ENCODE peak calls at places on chromosomes 11 and 22, in ten cellular contexts. H is K562, Z is SK-N-SH, R is cardiac muscle cell, T is hepatocyte, V is aorta, D is AG04450, C is dorsolateral prefrontal cortex, W is PC-3, I is HAP-1. E is an unnamed sample.

GRCh38 chr22:45201678-45202332 is 38.1 kb downstream of the NUP50 start:
- DNase-seq in H (no peak), Z (no peak), R (no peak), T (no peak), V (no peak), D (peak; percentile 99), C (no peak), W (peak; percentile 89), I (no peak), E (no peak)

GRCh38 chr22:29882716-29883044 is 294 bp upstream of the MTMR3 start:
- DNase-seq in H (no peak), Z (no peak), R (no peak), T (no peak), V (no peak), D (no peak), C (no peak), W (no peak), I (no peak), E (no peak)

GRCh38 chr11:46247664-46248063 is 29.8 kb upstream of the CREB3L1 start:
- DNase-seq in H (no peak), Z (no peak), R (peak; percentile 42), T (peak; percentile 78), V (no peak), D (no peak), C (no peak), W (peak; percentile 77), I (no peak), E (peak; percentile 73)

GRCh38 chr22:27752771-27753170 is 48.8 kb downstream of the MN1 start:
- DNase-seq in H (no peak), Z (no peak), R (no peak), T (peak; percentile 34), V (peak; percentile 85), D (no peak), C (no peak), W (peak; percentile 39), I (no peak), E (no peak)

GRCh38 chr11:32034149-32034548 is 56.7 kb upstream of the RCN1 start:
- DNase-seq in H (no peak), Z (no peak), R (no peak), T (no peak), V (no peak), D (peak; percentile 79), C (no peak), W (no peak), I (no peak), E (no peak)

GRCh38 chr11:10355257-10355661 is 50.4 kb downstream of the ADM start:
- DNase-seq in H (no peak), Z (no peak), R (no peak), T (no peak), V (no peak), D (no peak), C (no peak), W (no peak), I (no peak), E (no peak)

GRCh38 chr11:46719048-46719542 is at the start of gene F2:
- DNase-seq in H (no peak), Z (no peak), R (no peak), T (peak; percentile 34), V (no peak), D (no peak), C (no peak), W (no peak), I (no peak), E (no peak)

GRCh38 chr22:41910050-41910598 is 4.8 kb downstream of the SHISA8 start:
- DNase-seq in H (no peak), Z (peak; percentile 73), R (peak; percentile 60), T (no peak), V (no peak), D (no peak), C (no peak), W (no peak), I (no peak), E (no peak)

DNA sequence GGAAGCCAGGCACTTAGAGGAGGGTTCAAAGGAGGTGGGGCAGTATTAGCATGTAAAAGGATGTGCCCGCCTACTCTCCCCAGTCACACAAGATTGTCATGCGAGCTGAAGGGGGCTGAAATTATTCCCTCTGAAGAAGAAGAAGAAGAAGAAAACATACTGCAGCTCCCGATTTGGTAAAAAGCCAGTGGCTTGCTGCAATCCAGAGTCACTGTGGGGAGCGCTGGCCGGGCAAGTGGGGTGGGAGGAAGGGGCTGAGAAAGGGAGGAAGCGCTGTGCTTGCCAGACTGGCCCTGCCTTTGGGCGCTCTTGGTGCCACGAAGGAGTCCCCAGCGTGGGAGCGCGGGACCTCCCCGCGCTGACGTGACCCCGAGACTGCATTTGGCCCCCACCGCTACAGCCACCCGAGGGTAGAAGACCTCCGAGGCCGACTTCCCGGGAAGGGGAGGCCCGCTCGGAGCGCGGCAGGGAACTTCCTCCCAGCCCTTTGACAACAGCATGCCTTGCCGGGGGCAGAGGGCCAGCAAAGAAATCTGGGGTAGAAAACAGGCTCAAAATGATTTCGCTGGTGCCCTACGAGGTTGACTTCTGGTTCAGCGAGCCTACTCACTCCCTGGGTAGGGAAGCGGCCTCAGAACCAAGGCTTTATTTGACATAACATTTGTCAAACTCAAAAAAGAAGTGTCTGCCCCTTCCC is 906.3 kb downstream of the DLG2 start:
- DNase-seq in H (no peak), Z (peak; percentile 53), R (peak; percentile 36), T (peak; percentile 12), V (peak; percentile 46), D (no peak), C (peak; percentile 38), W (no peak), I (peak; percentile 56), E (no peak)
- H3K4me3 ChIP-seq in H (no peak overlapping the region), Z (no peak overlapping the region), R (peak overlapping the region; percentile 43), T (peak overlapping the region; percentile 40), V (peak overlapping the region; percentile 44), D (no peak overlapping the region), C (peak overlapping the region; percentile 54), W (no peak overlapping the region), I (peak overlapping the region; percentile 45), E (peak overlapping the region; percentile 45)

GRCh38 chr11:19436932-19437331 is 196.2 kb upstream of the E2F8 start:
- DNase-seq in H (no peak), Z (no peak), R (no peak), T (no peak), V (no peak), D (no peak), C (no peak), W (no peak), I (no peak), E (no peak)

GRCh38 chr11:19441288-19441687 is 200.5 kb upstream of the E2F8 start:
- DNase-seq in H (peak; percentile 19), Z (no peak), R (no peak), T (no peak), V (no peak), D (no peak), C (no peak), W (no peak), I (no peak), E (no peak)

GRCh38 chr11:19435306-19435989 is 194.7 kb upstream of the E2F8 start:
- DNase-seq in H (no peak), Z (no peak), R (no peak), T (no peak), V (no peak), D (no peak), C (no peak), W (no peak), I (no peak), E (no peak)

GRCh38 chr11:19433791-19434190 is 193.0 kb upstream of the E2F8 start:
- DNase-seq in H (no peak), Z (no peak), R (no peak), T (no peak), V (no peak), D (no peak), C (no peak), W (no peak), I (no peak), E (no peak)

GRCh38 chr11:19437760-19438159 is 197.0 kb upstream of the E2F8 start:
- DNase-seq in H (no peak), Z (no peak), R (no peak), T (no peak), V (no peak), D (peak; percentile 55), C (no peak), W (peak; percentile 95), I (no peak), E (no peak)
- H3K4me3 ChIP-seq in H (no peak overlapping the region), Z (no peak overlapping the region), R (no peak overlapping the region), T (no peak overlapping the region), V (no peak overlapping the region), D (no peak overlapping the region), C (no peak overlapping the region), W (no peak overlapping the region), I (no peak overlapping the region), E (no peak overlapping the region)

GRCh38 chr22:46507451-46508390 is 29.7 kb downstream of the CELSR1 start:
- DNase-seq in H (no peak), Z (no peak), R (no peak), T (peak; percentile 5), V (no peak), D (no peak), C (no peak), W (no peak), I (no peak), E (no peak)

GRCh38 chr22:46502346-46502745 is 35.1 kb downstream of the CELSR1 start:
- DNase-seq in H (no peak), Z (no peak), R (no peak), T (no peak), V (no peak), D (no peak), C (no peak), W (no peak), I (no peak), E (no peak)

GRCh38 chr22:46502776-46503175 is 34.6 kb downstream of the CELSR1 start:
- DNase-seq in H (no peak), Z (peak; percentile 11), R (no peak), T (no peak), V (no peak), D (no peak), C (no peak), W (no peak), I (no peak), E (no peak)

GRCh38 chr22:46501701-46502100 is 35.7 kb downstream of the CELSR1 start:
- DNase-seq in H (no peak), Z (no peak), R (no peak), T (no peak), V (no peak), D (peak; percentile 10), C (no peak), W (peak; percentile 75), I (no peak), E (no peak)

DNA sequence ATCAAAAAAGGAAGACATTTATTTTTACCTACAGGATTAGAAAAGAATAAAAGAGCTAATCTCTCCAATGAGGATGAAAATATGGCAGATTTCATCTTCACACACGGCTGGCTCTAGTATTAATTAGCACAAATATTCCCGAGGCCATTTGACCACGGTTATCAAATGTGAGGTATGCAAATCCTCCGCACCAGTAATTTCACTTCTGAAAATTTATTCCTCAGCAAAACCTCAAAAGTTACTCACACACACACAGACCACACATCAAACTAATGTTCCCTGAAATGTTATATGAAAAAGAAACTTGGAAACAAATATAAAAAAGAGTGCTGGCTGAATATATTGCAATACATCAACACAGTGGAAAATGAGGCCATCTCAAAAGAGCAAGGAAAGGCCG is 32.8 kb downstream of the CELSR1 start:
- DNase-seq in H (no peak), Z (no peak), R (no peak), T (no peak), V (no peak), D (no peak), C (no peak), W (no peak), I (no peak), E (no peak)
- H3K4me3 ChIP-seq in H (no peak overlapping the region), Z (no peak overlapping the region), R (no peak overlapping the region), T (no peak overlapping the region), V (no peak overlapping the region), D (no peak overlapping the region), C (no peak overlapping the region), W (no peak overlapping the region), I (no peak overlapping the region), E (no peak overlapping the region)

DNA sequence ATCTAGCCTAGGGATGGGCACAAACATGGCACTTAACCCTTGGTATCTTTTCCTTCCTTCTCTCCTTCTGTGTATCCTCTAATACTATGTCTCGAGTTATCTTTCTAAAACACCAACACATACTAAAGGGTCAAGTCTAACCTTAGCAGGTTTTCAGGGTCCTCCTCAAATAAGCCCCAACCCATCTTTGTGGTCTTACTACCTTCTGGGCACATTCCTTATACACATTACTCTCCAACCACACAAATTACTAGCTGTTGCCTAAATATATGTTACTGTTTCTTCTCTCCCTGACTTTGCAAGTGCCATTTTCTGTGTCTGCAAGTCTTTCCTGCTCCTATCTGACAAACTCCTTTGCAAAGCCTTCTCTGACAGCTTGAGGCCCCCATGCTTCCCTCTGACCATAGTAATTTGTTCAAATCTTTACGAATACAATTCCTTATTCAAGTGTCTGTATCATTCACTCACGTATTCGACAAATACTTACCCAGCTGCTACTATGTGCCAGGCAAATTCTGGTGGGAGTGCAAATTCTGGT is 15.8 kb upstream of the NUP160 start:
- DNase-seq in H (no peak), Z (no peak), R (no peak), T (no peak), V (no peak), D (no peak), C (no peak), W (no peak), I (no peak), E (no peak)
- H3K4me3 ChIP-seq in H (no peak overlapping the region), Z (no peak overlapping the region), R (no peak overlapping the region), T (no peak overlapping the region), V (no peak overlapping the region), D (no peak overlapping the region), C (no peak overlapping the region), W (no peak overlapping the region), I (no peak overlapping the region), E (no peak overlapping the region)

E was measured in lung.